ENCODE peak calls at places on chromosomes 16 and 17, in six cellular contexts. A is cardiac muscle cell, I is SHP77, N is tibial artery, R is dorsolateral prefrontal cortex, H is HTR-8/SVneo. E is an unnamed sample.

GRCh38 chr16:20952144-20952797 is 51.7 kb downstream of the LYRM1 start:
- DNase-seq in A (no peak), I (no peak), N (no peak), R (no peak), H (no peak), E (no peak)

GRCh38 chr17:81870155-81870977 is 771 bp downstream of the ARHGDIA start:
- DNase-seq in A (peak), I (no peak), N (no peak), R (peak), H (no peak), E (peak)

GRCh38 chr17:68080411-68081150 is 45.0 kb downstream of the KPNA2 start:
- DNase-seq in A (no peak), I (no peak), N (no peak), R (no peak), H (no peak), E (no peak)

GRCh38 chr17:1122681-1123396 is 56.9 kb downstream of the ABR start:
- DNase-seq in A (peak), I (peak), N (peak), R (peak), H (peak), E (peak)

GRCh38 chr16:83517398-83517797 is 290.4 kb upstream of the HSBP1 start:
- DNase-seq in A (no peak), I (no peak), N (no peak), R (no peak), H (no peak), E (no peak)

GRCh38 chr17:48790607-48791127 is 26.4 kb downstream of the TTLL6 start:
- DNase-seq in A (no peak), I (no peak), N (no peak), R (no peak), H (no peak), E (no peak)

GRCh38 chr17:48615212-48615962 is at the start of gene HOXB8:
- DNase-seq in A (no peak), I (no peak), N (no peak), R (no peak), H (no peak), E (no peak)

GRCh38 chr17:47184671-47185070 is 4.4 kb downstream of the CDC27 start:
- DNase-seq in A (peak), I (no peak), N (no peak), R (no peak), H (no peak), E (no peak)

GRCh38 chr16:49859139-49859947 is 3.4 kb upstream of the ZNF423 start:
- DNase-seq in A (peak), I (no peak), N (peak), R (peak), H (no peak), E (no peak)

GRCh38 chr17:77666480-77666879 is 292.0 kb upstream of the TNRC6C start:
- DNase-seq in A (no peak), I (no peak), N (no peak), R (no peak), H (no peak), E (no peak)

GRCh38 chr16:53912155-53912554 is 208.2 kb downstream of the FTO start:
- DNase-seq in A (no peak), I (no peak), N (no peak), R (no peak), H (no peak), E (peak)

GRCh38 chr17:75512946-75513666 is 2.2 kb downstream of the CASKIN2 start:
- DNase-seq in A (no peak), I (no peak), N (no peak), R (no peak), H (no peak), E (no peak)

GRCh38 chr17:71188811-71189492 is 931.9 kb upstream of the SOX9 start:
- DNase-seq in A (no peak), I (no peak), N (no peak), R (no peak), H (peak), E (no peak)

GRCh38 chr17:65529761-65530157 is 31.7 kb downstream of the AXIN2 start:
- DNase-seq in A (no peak), I (no peak), N (no peak), R (no peak), H (no peak), E (no peak)

GRCh38 chr16:10964891-10965326 is 20.5 kb downstream of the CLEC16A start:
- DNase-seq in A (no peak), I (no peak), N (no peak), R (no peak), H (no peak), E (peak)

GRCh38 chr17:27338536-27338985 is 44.6 kb downstream of the WSB1 start:
- DNase-seq in A (no peak), I (no peak), N (no peak), R (no peak), H (no peak), E (no peak)

GRCh38 chr17:3915642-3916012 is 638 bp downstream of the P2RX1 start:
- DNase-seq in A (no peak), I (no peak), N (no peak), R (no peak), H (no peak), E (no peak)

GRCh38 chr16:12553191-12553590 is 250.5 kb downstream of the CPPED1 start:
- DNase-seq in A (no peak), I (no peak), N (no peak), R (no peak), H (no peak), E (no peak)

GRCh38 chr17:79981090-79981489 is 54.6 kb downstream of the TBC1D16 start:
- DNase-seq in A (no peak), I (no peak), N (no peak), R (peak), H (no peak), E (no peak)

GRCh38 chr17:65628637-65629036 is 67.2 kb upstream of the AXIN2 start:
- DNase-seq in A (no peak), I (no peak), N (no peak), R (no peak), H (no peak), E (no peak)

GRCh38 chr16:35525979-35526590 is 2066.7 kb downstream of the TP53TG3F start:
- DNase-seq in A (no peak), I (peak), N (no peak), R (no peak), H (no peak), E (no peak)

GRCh38 chr17:10316986-10317834 is 55.6 kb downstream of the MYH13 start:
- DNase-seq in A (peak), I (no peak), N (peak), R (peak), H (peak), E (no peak)

GRCh38 chr17:47665655-47666054 is 15.9 kb downstream of the KPNB1 start:
- DNase-seq in A (no peak), I (no peak), N (no peak), R (no peak), H (no peak), E (no peak)

GRCh38 chr16:83393196-83393981 is 414.4 kb upstream of the HSBP1 start:
- DNase-seq in A (no peak), I (no peak), N (peak), R (no peak), H (no peak), E (no peak)

GRCh38 chr17:46192484-46193245 is 564 bp downstream of the KANSL1 start:
- DNase-seq in A (peak), I (peak), N (peak), R (peak), H (peak), E (peak)

GRCh38 chr16:55497558-55497957 is 11.3 kb upstream of the LPCAT2 start:
- DNase-seq in A (no peak), I (no peak), N (no peak), R (no peak), H (no peak), E (no peak)

GRCh38 chr16:82995927-82996441 is 369.2 kb downstream of the CDH13 start:
- DNase-seq in A (no peak), I (no peak), N (peak), R (no peak), H (peak), E (no peak)

GRCh38 chr16:73047221-73047535 is 750 bp downstream of the ZFHX3 start:
- DNase-seq in A (no peak), I (no peak), N (peak), R (no peak), H (no peak), E (no peak)

GRCh38 chr17:3017936-3018335 is 45.5 kb downstream of the OR1D5 start:
- DNase-seq in A (no peak), I (no peak), N (no peak), R (no peak), H (no peak), E (no peak)

GRCh38 chr17:77269696-77270681 is 129.2 kb downstream of the SEC14L1 start:
- DNase-seq in A (no peak), I (no peak), N (no peak), R (no peak), H (no peak), E (no peak)

GRCh38 chr17:41520821-41521521 is 2.3 kb upstream of the KRT15 start:
- DNase-seq in A (no peak), I (no peak), N (no peak), R (no peak), H (no peak), E (no peak)

GRCh38 chr16:3431779-3432219 is 11.5 kb downstream of the ZNF597 start:
- DNase-seq in A (no peak), I (no peak), N (peak), R (peak), H (no peak), E (no peak)

GRCh38 chr16:85455534-85455933 is 157.6 kb upstream of the GSE1 start:
- DNase-seq in A (no peak), I (no peak), N (no peak), R (no peak), H (no peak), E (no peak)

GRCh38 chr16:1610841-1611653 is 825 bp downstream of the IFT140 start:
- DNase-seq in A (no peak), I (no peak), N (peak), R (no peak), H (no peak), E (no peak)

GRCh38 chr16:11036040-11036439 is 91.7 kb downstream of the CLEC16A start:
- DNase-seq in A (no peak), I (no peak), N (no peak), R (no peak), H (no peak), E (no peak)

E was measured in effector CD4-positive, alpha-beta T cell.